ENCODE peak calls at places on chromosomes 4 and X, in eight cellular contexts. R is cardiac muscle cell; G is germinal center; W is naive thymus-derived CD4-positive, alpha-beta T cell; L is neural crest cell; H is activated naive CD4-positive, alpha-beta T cell; P is activated CD4-positive, alpha-beta T cell treated with anti-CD3 and anti-CD28 coated beads, Interleukin-2, amount 50 U/mL, for 24 hours; Y is GDM1. B is an unnamed sample.

GRCh38 chr4:112214397-112215264 is 17.0 kb upstream of the AP1AR start:
- DNase-seq in W (no peak), L (no peak), Y (no peak), H (no peak), R (peak), P (no peak), G (no peak), B (peak)

GRCh38 chrX:1462596-1463251 is 10.0 kb upstream of the ASMTL start:
- DNase-seq in L (no peak), P (peak), G (no peak), R (peak), H (peak), Y (no peak), W (peak), B (peak)

GRCh38 chrX:132957211-132958085 is 981 bp downstream of the HS6ST2 start:
- DNase-seq in Y (no peak), R (peak), H (no peak), W (peak), L (peak), P (no peak), G (no peak), B (no peak)

GRCh38 chr4:83112678-83113428 is 1.7 kb downstream of the PLAC8 start:
- DNase-seq in P (no peak), W (no peak), L (no peak), R (no peak), G (no peak), H (no peak), Y (peak), B (no peak)

GRCh38 chrX:2262679-2263055 is 238.1 kb downstream of the DHRSX start:
- DNase-seq in G (no peak), W (no peak), Y (no peak), H (no peak), L (no peak), R (no peak), P (no peak), B (no peak)

GRCh38 chr4:112604590-112604989 is 32.1 kb downstream of the ZGRF1 start:
- DNase-seq in G (peak), Y (peak), W (peak), H (no peak), P (peak), R (peak), L (peak), B (peak)

GRCh38 chrX:102651242-102651967 is at the start of gene GPRASP1:
- DNase-seq in H (peak), R (peak), P (peak), Y (no peak), L (peak), G (no peak), W (peak), B (peak)

GRCh38 chr4:55078987-55079386 is 46.4 kb downstream of the KDR start:
- DNase-seq in W (no peak), G (no peak), H (no peak), P (no peak), R (peak), L (no peak), Y (no peak), B (peak)

GRCh38 chr4:8909548-8909947 is 37.9 kb upstream of the HMX1 start:
- DNase-seq in Y (no peak), G (no peak), R (no peak), L (no peak), H (no peak), P (no peak), W (no peak), B (peak)

GRCh38 chr4:89193828-89194227 is 82.5 kb downstream of the TIGD2 start:
- DNase-seq in L (no peak), H (no peak), W (no peak), G (no peak), Y (no peak), P (no peak), R (no peak), B (no peak)

GRCh38 chrX:30935985-30936384 is 46.9 kb upstream of the TAB3 start:
- DNase-seq in W (no peak), L (peak), R (peak), H (no peak), P (no peak), G (no peak), Y (no peak), B (no peak)

GRCh38 chrX:38806054-38806389 is 4.8 kb downstream of the MID1IP1 start:
- DNase-seq in P (no peak), H (no peak), R (no peak), L (no peak), Y (peak), G (no peak), W (no peak), B (no peak)

GRCh38 chrX:45795546-45795945 is 594.9 kb upstream of the DIPK2B start:
- DNase-seq in P (no peak), R (no peak), L (no peak), Y (no peak), W (no peak), G (no peak), H (no peak), B (no peak)

GRCh38 chrX:14886252-14886651 is 13.0 kb downstream of the MOSPD2 start:
- DNase-seq in R (no peak), L (no peak), W (no peak), Y (no peak), H (no peak), G (no peak), P (no peak), B (no peak)

GRCh38 chrX:150044556-150044955 is 106.3 kb upstream of the EOLA2 start:
- DNase-seq in L (no peak), P (no peak), H (no peak), R (peak), Y (no peak), G (no peak), W (no peak), B (no peak)

GRCh38 chrX:96776966-96777365 is 92.3 kb downstream of the DIAPH2 start:
- DNase-seq in Y (no peak), R (peak), W (no peak), H (no peak), G (no peak), L (no peak), P (no peak), B (no peak)

GRCh38 chrX:81259008-81259713 is 57.3 kb downstream of the SH3BGRL start:
- DNase-seq in W (no peak), G (no peak), P (no peak), H (no peak), L (no peak), R (peak), Y (peak), B (no peak)

GRCh38 chr4:141417387-141417786 is 196.7 kb downstream of the ZNF330 start:
- DNase-seq in P (no peak), Y (no peak), W (no peak), H (no peak), R (no peak), G (no peak), L (no peak), B (no peak)

GRCh38 chr4:68250151-68250930 is 4.8 kb upstream of the TMPRSS11B start:
- DNase-seq in L (no peak), G (no peak), Y (no peak), W (no peak), H (no peak), R (no peak), P (no peak), B (no peak)

GRCh38 chrX:41245641-41246040 is 88.3 kb upstream of the DDX3X start:
- DNase-seq in L (no peak), Y (no peak), P (no peak), W (no peak), H (no peak), R (no peak), G (no peak), B (no peak)

GRCh38 chr4:123553733-123554132 is 157.1 kb downstream of the SPRY1 start:
- DNase-seq in W (no peak), L (no peak), P (no peak), G (no peak), H (no peak), R (no peak), Y (no peak), B (no peak)